ENCODE peak calls at places on chromosomes 2 and 18, in six cellular contexts. E is NB4, R is IMR-90, O is A549, W is ovary, S is breast epithelium. D is an unnamed sample.

GRCh38 chr2:86337235-86338099 is at the start of gene REEP1:
- DNase-seq in S (no peak), O (peak), E (peak), R (no peak), W (peak), D (no peak)

GRCh38 chr2:54728669-54729120 is 5.2 kb downstream of the EML6 start:
- DNase-seq in W (no peak), E (no peak), S (no peak), O (peak), R (peak), D (no peak)

GRCh38 chr2:71736091-71736878 is 282.9 kb downstream of the DYSF start:
- DNase-seq in O (no peak), S (no peak), W (no peak), E (no peak), R (no peak), D (no peak)

GRCh38 chr2:133573771-133574170 is 5.5 kb upstream of the NCKAP5 start:
- DNase-seq in S (no peak), O (no peak), E (no peak), W (no peak), R (no peak), D (no peak)

GRCh38 chr18:79950440-79951341 is 762 bp downstream of the SLC66A2 start:
- DNase-seq in W (no peak), R (peak), S (peak), E (peak), O (peak), D (peak)

GRCh38 chr2:124269348-124269747 is 244.3 kb downstream of the CNTNAP5 start:
- DNase-seq in W (no peak), E (no peak), S (no peak), R (no peak), O (no peak), D (no peak)

GRCh38 chr18:35122586-35123224 is 81.5 kb downstream of the MAPRE2 start:
- DNase-seq in O (no peak), E (no peak), R (no peak), W (no peak), S (no peak), D (no peak)

GRCh38 chr2:74516070-74516633 is 1.9 kb downstream of the TLX2 start:
- DNase-seq in O (no peak), R (peak), E (no peak), S (no peak), W (no peak), D (no peak)

GRCh38 chr2:120238728-120239487 is 13.7 kb upstream of the RALB start:
- DNase-seq in E (no peak), S (peak), R (peak), W (no peak), O (peak), D (no peak)

GRCh38 chr2:191319181-191319580 is 74.0 kb downstream of the MYO1B start:
- DNase-seq in E (no peak), S (no peak), R (peak), W (no peak), O (no peak), D (no peak)

GRCh38 chr2:17879913-17880274 is 1.4 kb downstream of the KCNS3 start:
- DNase-seq in R (no peak), E (no peak), O (no peak), W (no peak), S (no peak), D (no peak)

GRCh38 chr2:234254783-234255521 is 204.4 kb downstream of the SPP2 start:
- DNase-seq in R (no peak), E (no peak), S (no peak), O (no peak), W (no peak), D (no peak)

GRCh38 chr2:216603010-216603883 is 30.0 kb upstream of the IGFBP2 start:
- DNase-seq in S (no peak), O (no peak), R (no peak), E (peak), W (no peak), D (no peak)

GRCh38 chr2:148888003-148888501 is 13.0 kb downstream of the KIF5C start:
- DNase-seq in O (no peak), S (no peak), E (peak), R (no peak), W (no peak), D (no peak)

GRCh38 chr2:216352653-216353270 is 19.5 kb downstream of the MARCHF4 start:
- DNase-seq in W (no peak), O (no peak), E (no peak), R (no peak), S (no peak), D (no peak)

GRCh38 chr2:118774458-118775133 is 72.9 kb downstream of the EN1 start:
- DNase-seq in W (peak), R (peak), E (no peak), O (peak), S (no peak), D (peak)

GRCh38 chr2:148603562-148603920 is 41.0 kb upstream of the EPC2 start:
- DNase-seq in E (no peak), W (no peak), O (no peak), R (no peak), S (no peak), D (no peak)

GRCh38 chr2:7375901-7376300 is 458.7 kb downstream of the RNF144A start:
- DNase-seq in R (no peak), S (no peak), E (no peak), O (no peak), W (no peak), D (no peak)

GRCh38 chr2:47072018-47072691 is 83.0 kb downstream of the STPG4 start:
- DNase-seq in E (no peak), R (peak), W (peak), S (no peak), O (no peak), D (peak)

GRCh38 chr2:12347049-12347448 is 369.7 kb upstream of the TRIB2 start:
- DNase-seq in E (no peak), W (no peak), R (peak), S (no peak), O (no peak), D (no peak)

GRCh38 chr2:54084600-54084999 is 30.8 kb upstream of the ACYP2 start:
- DNase-seq in E (no peak), S (no peak), R (peak), W (no peak), O (no peak), D (no peak)

GRCh38 chr2:206424134-206424533 is 19.2 kb upstream of the ADAM23 start:
- DNase-seq in R (no peak), W (no peak), S (no peak), O (no peak), E (no peak), D (no peak)

GRCh38 chr2:26273501-26273900 is 28.8 kb downstream of the HADHB start:
- DNase-seq in O (no peak), W (no peak), R (peak), E (no peak), S (no peak), D (no peak)

GRCh38 chr2:240211096-240211495 is 70.6 kb upstream of the OTOS start:
- DNase-seq in E (no peak), O (no peak), W (no peak), S (peak), R (no peak), D (peak)

GRCh38 chr18:37985126-37985525 is 419.5 kb upstream of the CELF4 start:
- DNase-seq in S (no peak), E (no peak), O (no peak), W (no peak), R (no peak), D (no peak)

GRCh38 chr2:27042985-27043634 is 8.4 kb upstream of the AGBL5 start:
- DNase-seq in O (no peak), W (no peak), S (no peak), E (no peak), R (peak), D (no peak)

GRCh38 chr2:105388971-105389381 is 9.9 kb downstream of the FHL2 start:
- DNase-seq in S (no peak), E (no peak), R (peak), W (no peak), O (no peak), D (no peak)

GRCh38 chr18:36167692-36168218 is 19.5 kb upstream of the MOCOS start:
- DNase-seq in W (no peak), E (no peak), R (no peak), S (no peak), O (no peak), D (no peak)

GRCh38 chr2:127080226-127080940 is 26.6 kb downstream of the BIN1 start:
- DNase-seq in S (no peak), O (no peak), E (peak), R (no peak), W (no peak), D (no peak)

DNA sequence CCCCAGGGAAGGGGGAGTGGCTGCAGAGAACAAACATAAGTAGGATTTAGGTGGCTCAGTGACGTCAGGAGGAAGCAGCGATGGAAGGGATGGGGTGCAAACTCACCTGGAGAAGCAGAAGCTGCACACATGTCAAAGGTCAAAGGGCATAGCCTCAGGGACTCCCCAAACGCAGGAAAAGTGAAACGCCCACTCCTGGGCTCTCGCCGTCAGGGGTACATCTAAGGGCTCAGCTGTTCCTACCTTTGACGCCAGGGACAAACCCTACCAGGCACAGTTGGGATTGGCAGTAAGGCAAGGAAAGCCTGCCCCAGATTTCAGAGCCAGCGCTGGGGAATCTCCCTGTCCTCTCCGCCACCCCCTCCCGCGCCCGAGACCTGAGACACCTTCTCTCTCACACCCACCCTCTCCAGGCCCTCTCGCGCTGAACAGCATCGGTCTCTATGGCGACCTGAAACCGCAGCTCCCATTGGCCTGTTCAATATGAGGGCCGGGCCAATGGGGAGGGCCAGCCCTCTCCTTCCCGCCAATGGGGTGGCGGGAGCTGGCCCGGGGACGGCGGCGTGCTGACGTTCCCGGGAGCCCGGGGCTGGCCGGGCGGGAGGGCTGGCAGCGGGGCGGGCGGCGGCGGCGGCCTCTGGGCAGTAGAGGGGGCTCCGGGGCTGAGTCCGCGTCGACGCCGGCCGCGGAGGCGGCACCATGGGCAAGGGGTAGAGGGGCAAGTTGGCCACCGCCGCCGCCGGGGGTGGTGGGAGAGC is at the start of the genes CCDC148 and PKP4:
- DNase-seq in E (peak), O (peak), S (peak), R (peak), W (peak), D (peak)
- TF ChIP-seq POLR2A in E (peak), O (peak), S (peak), R (peak), W (peak), D (no peak)

DNA sequence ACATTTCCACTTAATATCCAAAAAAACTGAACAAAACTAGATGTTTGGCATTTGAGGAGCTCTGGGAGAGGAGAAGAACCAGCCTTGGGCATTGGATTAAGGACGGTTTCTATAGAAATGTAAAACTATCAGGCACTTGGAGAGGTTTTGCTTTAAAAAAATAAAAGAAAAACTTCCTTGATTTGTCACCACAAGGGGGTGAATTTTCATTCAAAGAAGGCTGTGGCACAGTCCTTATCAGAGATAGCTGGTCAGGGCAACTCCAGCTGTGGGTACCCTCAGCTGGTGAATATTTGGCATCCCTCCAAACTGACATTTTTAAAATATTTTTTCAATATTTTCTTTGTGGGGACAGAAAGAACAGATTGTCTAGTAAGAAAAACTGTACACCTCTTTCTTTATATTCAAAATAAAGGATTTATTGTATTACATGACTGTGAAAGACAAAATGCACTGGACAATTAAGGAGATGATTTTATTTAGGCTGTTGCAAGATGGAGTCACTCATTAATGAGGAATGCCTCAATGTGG is 46.1 kb upstream of the TBC1D8 start:
- DNase-seq in R (no peak), S (no peak), W (no peak), E (peak), O (peak), D (no peak)
- TF ChIP-seq CTCF in R (no peak), S (no peak), W (no peak), E (no peak), O (peak), D (no peak)

GRCh38 chr2:64637000-64637628 is 16.6 kb downstream of the SERTAD2 start:
- DNase-seq in R (no peak), O (no peak), W (no peak), E (peak), S (no peak), D (peak)
- H3K4me3 ChIP-seq in R (no peak), O (no peak), W (no peak), E (peak), S (no peak), D (no peak)

DNA sequence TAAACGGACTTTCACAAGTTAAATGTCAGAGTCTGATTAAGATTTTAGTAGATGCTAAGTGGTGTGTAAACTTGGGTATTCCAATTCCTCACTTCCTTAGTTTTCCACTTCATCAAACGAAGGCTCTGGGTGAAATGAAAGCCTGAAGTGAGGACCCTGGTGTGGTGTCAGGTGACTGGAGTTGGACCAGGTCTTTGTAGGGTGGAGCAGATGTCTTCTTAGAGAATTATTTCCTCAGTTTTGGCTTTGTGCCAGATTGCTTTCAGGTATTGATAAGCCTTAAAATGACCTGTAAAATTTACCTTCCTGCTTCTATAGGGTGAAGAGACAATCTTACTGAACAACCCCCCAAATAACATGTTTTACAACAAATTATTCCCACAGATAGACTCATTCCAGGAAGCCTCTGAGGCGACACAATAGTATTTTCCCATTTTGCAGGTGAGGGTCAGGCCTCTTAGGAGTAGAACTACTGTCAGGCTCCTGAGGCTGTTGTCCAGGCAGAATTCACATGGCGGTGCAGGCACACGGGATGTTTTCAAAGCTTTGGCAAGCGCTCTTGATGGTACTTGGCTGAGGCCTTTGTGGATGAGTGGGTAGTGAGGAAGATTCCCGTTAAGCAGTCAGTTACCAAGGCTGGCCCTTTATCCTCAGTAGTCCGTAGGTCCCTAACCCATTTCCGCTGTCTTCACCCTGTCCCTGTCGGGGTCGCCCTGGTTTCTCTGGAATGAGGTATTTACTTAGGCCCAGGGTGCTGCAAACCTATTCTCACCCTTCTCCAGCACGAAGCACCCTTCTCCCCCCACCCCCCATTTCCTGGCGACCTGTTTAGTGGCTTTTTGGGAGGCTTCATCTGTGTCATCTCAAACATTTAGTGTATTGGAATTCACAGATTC is 6.6 kb downstream of the RPS7 start:
- DNase-seq in O (no peak), R (no peak), S (no peak), E (no peak), W (no peak), D (peak)
- TF ChIP-seq POLR2A in O (no peak), R (no peak), S (no peak), E (no peak), W (no peak), D (no peak)

DNA sequence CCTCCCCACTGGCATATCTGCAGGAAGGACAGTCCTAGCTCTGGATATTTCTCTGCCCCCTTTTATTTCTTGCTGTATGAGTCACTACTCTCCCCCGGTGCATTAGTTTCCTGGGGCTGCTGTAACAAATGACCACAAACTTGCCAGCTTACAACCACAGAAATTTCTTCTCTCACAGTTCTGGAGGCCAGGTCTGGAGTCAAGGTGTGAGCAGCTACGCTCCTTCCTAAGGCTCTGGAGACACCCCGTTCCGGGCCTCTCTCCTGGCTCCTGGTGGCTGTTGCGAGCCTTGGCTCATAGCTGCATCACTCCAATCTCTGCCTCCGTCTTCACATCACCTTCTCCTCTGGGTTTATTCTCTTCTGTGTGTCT is 34.1 kb downstream of the PTPRM start:
- DNase-seq in E (peak), O (no peak), R (peak), S (no peak), W (no peak), D (no peak)
- TF ChIP-seq CTCF in E (no peak), O (no peak), R (no peak), S (no peak), W (no peak), D (no peak)

GRCh38 chr2:9895669-9896068 is 52.4 kb downstream of the TAF1B start:
- DNase-seq in E (no peak), S (no peak), W (no peak), O (no peak), R (no peak), D (no peak)

GRCh38 chr2:9897796-9898195 is 53.7 kb upstream of the GRHL1 start:
- DNase-seq in R (peak), O (no peak), W (no peak), S (no peak), E (no peak), D (no peak)

GRCh38 chr2:9892236-9892635 is 49.0 kb downstream of the TAF1B start:
- DNase-seq in W (no peak), O (no peak), E (no peak), S (no peak), R (no peak), D (no peak)

GRCh38 chr2:9896216-9896615 is 52.9 kb downstream of the TAF1B start:
- DNase-seq in R (no peak), O (no peak), W (no peak), E (no peak), S (no peak), D (no peak)

GRCh38 chr2:9897331-9897737 is 54.1 kb downstream of the TAF1B start:
- DNase-seq in E (peak), O (peak), R (peak), S (peak), W (peak), D (peak)
- H3K4me3 ChIP-seq in E (no peak), O (no peak), R (no peak), S (no peak), W (no peak), D (no peak)

GRCh38 chr2:170742896-170743529 is 27.2 kb upstream of the ERICH2 start:
- DNase-seq in W (no peak), O (no peak), E (no peak), S (no peak), R (no peak), D (no peak)
- TF ChIP-seq POLR2A in W (no peak), O (no peak), E (no peak), S (no peak), R (no peak), D (no peak)

DNA sequence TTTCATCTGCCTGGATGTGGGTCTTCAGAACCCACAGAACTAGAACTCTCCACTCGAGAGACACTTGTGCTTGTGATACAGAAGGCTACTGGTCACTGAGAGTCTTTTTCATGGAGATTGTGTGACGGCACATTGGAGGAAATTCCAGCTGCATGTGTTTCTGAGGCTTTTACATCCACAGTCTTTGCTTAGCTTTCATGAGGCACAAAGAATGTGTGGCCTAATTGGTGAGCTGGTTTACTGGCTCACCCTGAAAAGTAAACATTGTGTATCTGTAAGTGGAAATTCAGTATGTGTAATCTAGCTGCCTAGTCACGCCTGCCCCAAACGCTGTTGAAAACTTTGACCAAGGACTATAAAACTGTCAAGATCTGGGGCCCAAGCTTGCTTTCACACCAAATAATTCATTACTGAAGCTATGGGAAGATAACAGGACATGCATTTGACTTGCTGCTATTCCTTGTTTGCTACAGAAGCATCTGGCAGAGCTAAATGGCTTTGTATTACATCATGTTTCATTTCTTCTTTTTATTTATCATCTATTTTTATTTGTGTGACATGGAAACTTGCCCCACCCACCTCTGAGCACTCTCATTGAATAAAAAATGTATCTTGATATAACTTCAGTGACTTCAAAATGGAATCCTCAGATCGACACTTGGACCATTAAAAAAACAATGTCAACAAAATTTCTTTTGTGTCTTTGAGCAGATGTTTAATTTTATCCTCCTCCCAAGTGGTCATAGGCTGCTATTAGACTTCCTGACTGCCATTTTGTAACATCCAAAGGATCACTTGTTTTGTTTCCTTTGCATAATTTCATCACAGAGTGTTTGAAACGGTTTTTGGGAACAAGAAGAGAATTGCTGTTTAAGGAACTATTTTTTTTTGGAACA is 80.2 kb downstream of the EFEMP1 start:
- DNase-seq in S (no peak), E (no peak), W (no peak), O (peak), R (peak), D (no peak)
- TF ChIP-seq CTCF in S (no peak), E (no peak), W (no peak), O (no peak), R (no peak), D (no peak)

D was measured in lower leg skin.